ENCODE peak calls at places on chromosomes 16 and 17, in five cellular contexts. E is fibroblast of pulmonary artery, H is brain microvascular endothelial cell, J is iPS-NIHi11, P is ovary. I is an unnamed sample.

GRCh38 chr17:73719588-73720071 is 75.4 kb upstream of the SDK2 start:
- DNase-seq in E (no peak), J (no peak), H (no peak), P (peak), I (no peak)

GRCh38 chr17:27807567-27808470 is 7.5 kb upstream of the NOS2 start:
- DNase-seq in E (no peak), H (no peak), J (no peak), P (no peak), I (no peak)

GRCh38 chr17:79949646-79950292 is 85.9 kb downstream of the TBC1D16 start:
- DNase-seq in E (no peak), J (peak), H (no peak), P (peak), I (peak)

GRCh38 chr17:67385122-67385988 is 8.3 kb downstream of the PITPNC1 start:
- DNase-seq in P (no peak), E (no peak), H (no peak), J (no peak), I (no peak)

GRCh38 chr17:21072623-21073278 is 29.9 kb upstream of the USP22 start:
- DNase-seq in P (no peak), E (no peak), J (peak), H (no peak), I (no peak)

GRCh38 chr16:84652565-84652964 is 4.3 kb downstream of the KLHL36 start:
- DNase-seq in P (no peak), J (no peak), H (no peak), E (no peak), I (no peak)

GRCh38 chr16:24041834-24042631 is 206.2 kb downstream of the PRKCB start:
- DNase-seq in J (peak), E (peak), H (peak), P (no peak), I (no peak)

GRCh38 chr17:10724546-10725195 is 5.2 kb downstream of the TMEM220 start:
- DNase-seq in E (no peak), J (no peak), H (no peak), P (no peak), I (no peak)

GRCh38 chr17:50189396-50190277 is 11.8 kb downstream of the COL1A1 start:
- DNase-seq in P (no peak), H (no peak), J (no peak), E (no peak), I (no peak)

GRCh38 chr16:89944773-89945172 is 3.8 kb upstream of the DEF8 start:
- DNase-seq in H (no peak), E (no peak), P (no peak), J (no peak), I (no peak)

GRCh38 chr17:57669671-57670529 is 75.2 kb downstream of the CCDC182 start:
- DNase-seq in J (no peak), P (no peak), E (no peak), H (no peak), I (no peak)

I was measured in Right ventricle myocardium inferior.